ENCODE peak calls at places on chromosomes 2 and 18, in four cellular contexts. C is HepG2, A is GM12878, U is H1. D is an unnamed sample.

GRCh38 chr2:42105330-42106256 is 57.8 kb downstream of the PKDCC start:
- DNase-seq in C (peak), A (peak), U (no peak), D (no peak)

GRCh38 chr2:67165141-67165990 is 231.8 kb upstream of the ETAA1 start:
- DNase-seq in C (no peak), A (no peak), U (no peak), D (no peak)

GRCh38 chr2:190207929-190208328 is 111.7 kb downstream of the HIBCH start:
- DNase-seq in C (no peak), A (no peak), U (no peak), D (no peak)

GRCh38 chr18:473687-474265 is 26.7 kb downstream of the COLEC12 start:
- DNase-seq in C (no peak), A (no peak), U (no peak), D (no peak)

GRCh38 chr2:184579226-184579625 is 19.1 kb upstream of the ZNF804A start:
- DNase-seq in C (no peak), A (no peak), U (no peak), D (no peak)

GRCh38 chr2:144941743-144942488 is 422.0 kb upstream of the ZEB2 start:
- DNase-seq in C (no peak), A (no peak), U (no peak), D (no peak)

GRCh38 chr2:15640291-15640711 is 48.6 kb downstream of the DDX1 start:
- DNase-seq in C (peak), A (no peak), U (no peak), D (no peak)

GRCh38 chr2:96839288-96839874 is 4.4 kb downstream of the ANKRD23 start:
- DNase-seq in C (no peak), A (no peak), U (no peak), D (no peak)

GRCh38 chr2:38514603-38515154 is 88.0 kb downstream of the HNRNPLL start:
- DNase-seq in C (no peak), A (no peak), U (no peak), D (no peak)

GRCh38 chr2:29068513-29068912 is 5.8 kb downstream of the PCARE start:
- DNase-seq in C (no peak), A (no peak), U (no peak), D (no peak)

GRCh38 chr2:220811952-220812570 is 760.0 kb downstream of the EPHA4 start:
- DNase-seq in C (no peak), A (no peak), U (no peak), D (no peak)

GRCh38 chr2:197209742-197210408 is 100.7 kb downstream of the ANKRD44 start:
- DNase-seq in C (no peak), A (peak), U (no peak), D (no peak)
- TF ChIP-seq YY1 in C (no peak), A (no peak), U (no peak), D (no peak)

DNA sequence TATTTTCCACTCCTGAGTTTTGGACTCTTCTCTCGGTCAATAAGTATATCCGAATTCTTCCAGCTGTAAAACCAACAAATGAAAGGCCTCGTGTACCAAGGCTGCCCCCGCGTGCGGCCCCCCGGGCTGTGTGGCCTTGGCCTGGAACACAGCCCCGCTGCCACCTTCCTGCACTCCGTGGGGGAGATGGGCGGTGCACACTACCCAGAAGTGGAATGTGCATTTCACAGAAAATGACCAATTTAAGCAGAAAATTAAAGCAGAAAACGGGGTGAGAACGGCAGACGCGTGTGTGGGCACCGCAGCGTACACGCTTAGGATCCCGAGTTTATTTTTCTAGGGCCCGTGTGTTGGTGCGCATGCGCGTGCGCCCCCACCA is 34.4 kb upstream of the ZNF516 start:
- DNase-seq in C (no peak), A (no peak), U (no peak), D (no peak)
- H3K4me3 ChIP-seq in C (peak), A (peak), U (no peak), D (no peak)

GRCh38 chr2:98702896-98703620 is 27.9 kb downstream of the MGAT4A start:
- DNase-seq in C (no peak), A (no peak), U (no peak), D (no peak)

GRCh38 chr2:98705333-98705617 is 25.7 kb downstream of the MGAT4A start:
- DNase-seq in C (no peak), A (no peak), U (no peak), D (no peak)

GRCh38 chr2:98702127-98702802 is 28.7 kb downstream of the MGAT4A start:
- DNase-seq in C (peak), A (no peak), U (no peak), D (no peak)

GRCh38 chr2:98704499-98705332 is 26.2 kb downstream of the MGAT4A start:
- DNase-seq in C (peak), A (no peak), U (no peak), D (no peak)

GRCh38 chr2:98703738-98704137 is 27.2 kb downstream of the MGAT4A start:
- DNase-seq in C (no peak), A (no peak), U (no peak), D (no peak)
- TF ChIP-seq SUZ12 in C (no peak), A (no peak), U (no peak), D (no peak)

GRCh38 chr2:71609441-71609840 is 156.1 kb downstream of the DYSF start:
- DNase-seq in C (no peak), A (no peak), U (no peak), D (no peak)

GRCh38 chr2:71611247-71611646 is 157.9 kb downstream of the DYSF start:
- DNase-seq in C (no peak), A (no peak), U (no peak), D (no peak)

GRCh38 chr2:71610671-71611070 is 157.3 kb downstream of the DYSF start:
- DNase-seq in C (no peak), A (no peak), U (no peak), D (no peak)

GRCh38 chr2:71609029-71609428 is 155.7 kb downstream of the DYSF start:
- DNase-seq in C (no peak), A (no peak), U (no peak), D (no peak)

DNA sequence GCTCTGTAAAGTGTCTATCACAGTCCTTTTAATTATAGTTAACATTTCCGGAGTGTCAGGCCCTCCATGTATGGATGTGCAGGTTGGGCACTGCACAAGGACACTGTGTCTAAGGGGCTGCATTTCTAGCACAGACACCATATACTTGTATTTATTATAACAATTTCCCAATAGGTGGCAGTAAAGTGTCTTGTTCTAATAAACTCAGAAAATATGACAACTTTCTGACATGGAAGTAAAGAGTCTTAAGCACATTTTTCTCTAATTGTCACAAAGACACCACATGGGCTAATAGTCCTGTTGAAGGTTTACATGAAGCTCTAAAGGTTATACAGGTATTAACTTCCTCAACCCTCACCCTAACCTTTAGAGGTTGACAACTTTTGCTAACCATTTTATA is 156.6 kb downstream of the DYSF start:
- DNase-seq in C (no peak), A (no peak), U (no peak), D (no peak)
- TF ChIP-seq YY1 in C (no peak), A (no peak), U (no peak), D (no peak)

GRCh38 chr2:161223139-161223732 is 63.0 kb downstream of the TANK start:
- DNase-seq in C (peak), A (no peak), U (no peak), D (no peak)

GRCh38 chr2:161217597-161218185 is 57.5 kb downstream of the TANK start:
- DNase-seq in C (no peak), A (no peak), U (no peak), D (no peak)

DNA sequence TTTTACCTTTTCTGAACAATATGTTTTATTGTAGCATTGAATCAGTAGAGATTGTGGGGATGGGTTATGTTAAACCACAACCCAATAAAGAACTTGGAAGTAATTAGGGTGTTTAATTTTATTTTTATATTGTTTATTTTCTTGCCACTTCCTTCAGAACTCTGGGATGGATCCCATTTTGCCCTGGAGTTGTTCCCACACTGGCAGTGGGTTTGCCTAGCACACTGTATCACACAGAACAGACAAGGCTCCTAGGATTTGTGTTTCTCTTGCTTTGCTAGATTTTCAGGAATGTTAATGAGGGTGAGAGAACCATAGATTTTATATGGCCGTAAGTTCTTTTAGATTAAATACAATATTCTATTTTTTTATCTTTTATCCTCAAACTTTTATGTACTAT is 59.0 kb downstream of the TANK start:
- DNase-seq in C (no peak), A (no peak), U (no peak), D (no peak)
- H3K4me3 ChIP-seq in C (no peak), A (no peak), U (no peak), D (no peak)

DNA sequence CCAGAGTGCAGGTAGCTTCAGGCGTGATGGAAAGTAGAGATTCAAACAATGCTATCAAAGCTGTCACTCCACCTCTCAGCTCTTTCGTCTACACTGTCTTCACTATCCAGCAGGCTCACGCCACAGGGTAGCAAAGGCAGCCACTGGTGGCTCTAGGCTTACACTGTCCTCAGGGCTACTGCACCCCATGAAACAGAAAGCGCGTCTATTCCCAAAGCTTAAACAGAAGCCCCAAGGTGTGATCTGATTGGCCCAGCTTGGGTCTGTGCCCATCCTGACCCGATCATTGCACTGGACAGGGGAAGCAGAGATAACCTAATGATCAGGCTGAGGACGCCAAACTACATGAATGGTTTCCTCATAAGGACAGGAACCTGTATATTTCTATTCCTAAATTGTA is 100.1 kb downstream of the PDCL3 start:
- DNase-seq in C (no peak), A (no peak), U (no peak), D (no peak)
- TF ChIP-seq SUZ12 in C (no peak), A (no peak), U (no peak), D (no peak)

GRCh38 chr18:30245756-30246515 is 796.6 kb downstream of the DSC3 start:
- DNase-seq in C (no peak), A (no peak), U (no peak), D (no peak)
- TF ChIP-seq YY1 in C (no peak), A (no peak), U (no peak), D (no peak)

DNA sequence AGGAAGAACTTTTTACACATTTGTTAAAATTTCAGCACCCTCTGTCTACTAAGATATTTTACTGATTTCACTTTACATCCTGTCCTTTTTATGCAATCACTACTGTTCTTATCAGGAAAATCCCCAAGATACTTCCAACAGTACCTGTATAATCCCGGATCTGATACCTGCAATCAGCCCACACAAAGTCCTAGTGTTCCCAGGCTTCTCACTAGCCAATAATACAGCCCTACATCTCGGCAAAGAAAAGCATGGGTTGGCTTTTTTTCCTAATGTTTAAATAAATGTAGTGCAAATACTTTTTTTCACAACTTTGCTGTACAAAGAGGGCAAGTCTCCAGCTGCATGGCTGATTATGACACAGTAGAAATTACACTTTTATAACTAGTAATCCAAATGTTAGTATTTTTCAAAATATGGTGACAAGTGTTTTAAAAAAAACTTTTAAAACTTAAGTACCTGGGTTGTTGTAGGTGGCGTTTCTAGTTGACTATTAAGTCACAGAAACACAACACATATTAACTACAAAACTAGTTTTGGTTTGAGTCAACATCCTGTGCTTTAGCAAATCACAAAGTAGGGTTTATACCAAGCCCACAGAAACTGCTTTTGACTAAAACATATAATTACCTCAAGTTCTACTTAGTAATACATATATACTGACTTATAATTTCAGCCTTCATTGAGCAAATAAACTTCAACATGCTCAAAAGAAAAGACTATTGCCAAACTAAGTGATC is 19.5 kb downstream of the CNOT11 start:
- DNase-seq in C (no peak), A (peak), U (no peak), D (no peak)
- H3K4me3 ChIP-seq in C (no peak), A (no peak), U (no peak), D (no peak)

GRCh38 chr2:111120253-111121027 is at the start of gene BCL2L11:
- DNase-seq in C (peak), A (no peak), U (peak), D (peak)

GRCh38 chr2:111121028-111121872 is 536 bp downstream of the BCL2L11 start:
- DNase-seq in C (peak), A (no peak), U (no peak), D (no peak)

GRCh38 chr2:111119004-111119846 is 1.5 kb upstream of the BCL2L11 start:
- DNase-seq in C (no peak), A (no peak), U (no peak), D (no peak)

GRCh38 chr2:111118455-111119003 is 2.2 kb upstream of the BCL2L11 start:
- DNase-seq in C (no peak), A (no peak), U (no peak), D (no peak)

DNA sequence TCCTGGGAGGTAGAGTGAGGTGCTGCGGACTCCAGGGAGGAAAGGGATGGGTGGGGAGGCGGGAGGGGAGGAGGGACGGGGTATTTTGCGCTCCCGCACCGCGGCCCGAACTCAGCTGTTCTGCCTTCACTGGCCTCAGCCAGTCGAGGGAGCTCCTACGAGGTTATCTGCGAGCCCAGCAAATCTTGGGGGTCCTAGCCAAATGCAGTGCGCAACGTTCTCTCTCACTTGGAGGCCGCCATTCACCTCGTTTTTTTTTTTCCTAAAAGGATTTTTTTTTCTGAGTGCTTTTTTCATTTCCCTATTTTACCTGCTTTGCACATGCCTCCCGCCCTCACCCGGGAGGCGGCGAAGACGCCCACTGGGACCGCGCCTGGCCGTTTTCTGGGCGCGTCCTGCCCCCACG is 864 bp upstream of the BCL2L11 start:
- DNase-seq in C (no peak), A (no peak), U (no peak), D (no peak)
- TF ChIP-seq SUZ12 in C (no peak), A (peak), U (no peak), D (no peak)